ENCODE peak calls at places on chromosomes 7 and 10, in nine cellular contexts. One of them, this sample, is unnamed.

GRCh38 chr7:93902777-93903423 is 3.5 kb upstream of the GNGT1 start:
- DNase-seq in globus pallidus: peak; percentile 20
- DNase-seq in NCI-H2171: no peak
- DNase-seq in astrocyte of the cerebellum: no peak
- DNase-seq in stimulated activated CD8-positive, alpha-beta memory T cell treated with anti-CD3 and anti-CD28 coated beads, Interleukin-15, amount 100 ng/mL, for 48 hours: no peak
- DNase-seq in adrenal gland: peak; percentile 34
- DNase-seq in GF-D8: no peak
- DNase-seq in dorsolateral prefrontal cortex: no peak
- DNase-seq in stromal cell of bone marrow: no peak
- DNase-seq in this sample: no peak

GRCh38 chr10:71368639-71369038 is 28.1 kb upstream of the CDH23 start:
- DNase-seq in globus pallidus: no peak
- DNase-seq in NCI-H2171: no peak
- DNase-seq in astrocyte of the cerebellum: no peak
- DNase-seq in stimulated activated CD8-positive, alpha-beta memory T cell treated with anti-CD3 and anti-CD28 coated beads, Interleukin-15, amount 100 ng/mL, for 48 hours: no peak
- DNase-seq in adrenal gland: no peak
- DNase-seq in GF-D8: no peak
- DNase-seq in dorsolateral prefrontal cortex: no peak
- DNase-seq in stromal cell of bone marrow: no peak
- DNase-seq in this sample: no peak

GRCh38 chr7:985915-986741 is 3.1 kb downstream of the CYP2W1 start:
- DNase-seq in globus pallidus: no peak
- DNase-seq in NCI-H2171: no peak
- DNase-seq in astrocyte of the cerebellum: no peak
- DNase-seq in stimulated activated CD8-positive, alpha-beta memory T cell treated with anti-CD3 and anti-CD28 coated beads, Interleukin-15, amount 100 ng/mL, for 48 hours: no peak
- DNase-seq in adrenal gland: peak; percentile 87
- DNase-seq in GF-D8: no peak
- DNase-seq in dorsolateral prefrontal cortex: no peak
- DNase-seq in stromal cell of bone marrow: no peak
- DNase-seq in this sample: no peak

GRCh38 chr7:36972140-36972518 is 247.8 kb upstream of the AOAH start:
- DNase-seq in globus pallidus: no peak
- DNase-seq in NCI-H2171: no peak
- DNase-seq in astrocyte of the cerebellum: no peak
- DNase-seq in stimulated activated CD8-positive, alpha-beta memory T cell treated with anti-CD3 and anti-CD28 coated beads, Interleukin-15, amount 100 ng/mL, for 48 hours: no peak
- DNase-seq in adrenal gland: no peak
- DNase-seq in GF-D8: no peak
- DNase-seq in dorsolateral prefrontal cortex: no peak
- DNase-seq in stromal cell of bone marrow: no peak
- DNase-seq in this sample: no peak

GRCh38 chr7:98669417-98670015 is 52.4 kb downstream of the NPTX2 start:
- DNase-seq in globus pallidus: no peak
- DNase-seq in NCI-H2171: peak; percentile 70
- DNase-seq in astrocyte of the cerebellum: no peak
- DNase-seq in stimulated activated CD8-positive, alpha-beta memory T cell treated with anti-CD3 and anti-CD28 coated beads, Interleukin-15, amount 100 ng/mL, for 48 hours: no peak
- DNase-seq in adrenal gland: no peak
- DNase-seq in GF-D8: no peak
- DNase-seq in dorsolateral prefrontal cortex: peak; percentile 72
- DNase-seq in stromal cell of bone marrow: no peak
- DNase-seq in this sample: no peak

GRCh38 chr7:30843741-30844482 is 67.7 kb upstream of the AQP1 start:
- DNase-seq in globus pallidus: no peak
- DNase-seq in NCI-H2171: no peak
- DNase-seq in astrocyte of the cerebellum: no peak
- DNase-seq in stimulated activated CD8-positive, alpha-beta memory T cell treated with anti-CD3 and anti-CD28 coated beads, Interleukin-15, amount 100 ng/mL, for 48 hours: no peak
- DNase-seq in adrenal gland: no peak
- DNase-seq in GF-D8: no peak
- DNase-seq in dorsolateral prefrontal cortex: no peak
- DNase-seq in stromal cell of bone marrow: no peak
- DNase-seq in this sample: no peak

GRCh38 chr7:75650671-75651070 is 88.1 kb downstream of the HIP1 start:
- DNase-seq in globus pallidus: no peak
- DNase-seq in NCI-H2171: no peak
- DNase-seq in astrocyte of the cerebellum: no peak
- DNase-seq in stimulated activated CD8-positive, alpha-beta memory T cell treated with anti-CD3 and anti-CD28 coated beads, Interleukin-15, amount 100 ng/mL, for 48 hours: no peak
- DNase-seq in adrenal gland: peak; percentile 82
- DNase-seq in GF-D8: no peak
- DNase-seq in dorsolateral prefrontal cortex: no peak
- DNase-seq in stromal cell of bone marrow: no peak
- DNase-seq in this sample: no peak

GRCh38 chr10:110643670-110644597 is at the start of gene RBM20:
- DNase-seq in globus pallidus: no peak
- DNase-seq in NCI-H2171: no peak
- DNase-seq in astrocyte of the cerebellum: no peak
- DNase-seq in stimulated activated CD8-positive, alpha-beta memory T cell treated with anti-CD3 and anti-CD28 coated beads, Interleukin-15, amount 100 ng/mL, for 48 hours: no peak
- DNase-seq in adrenal gland: peak; percentile 23
- DNase-seq in GF-D8: no peak
- DNase-seq in dorsolateral prefrontal cortex: no peak
- DNase-seq in stromal cell of bone marrow: no peak
- DNase-seq in this sample: no peak

GRCh38 chr7:20327047-20327446 is 3.7 kb upstream of the ITGB8 start:
- DNase-seq in globus pallidus: no peak
- DNase-seq in NCI-H2171: no peak
- DNase-seq in astrocyte of the cerebellum: peak; percentile 31
- DNase-seq in stimulated activated CD8-positive, alpha-beta memory T cell treated with anti-CD3 and anti-CD28 coated beads, Interleukin-15, amount 100 ng/mL, for 48 hours: no peak
- DNase-seq in adrenal gland: no peak
- DNase-seq in GF-D8: no peak
- DNase-seq in dorsolateral prefrontal cortex: no peak
- DNase-seq in stromal cell of bone marrow: no peak
- DNase-seq in this sample: no peak

GRCh38 chr7:73433924-73434700 is 534 bp downstream of the FZD9 start:
- DNase-seq in globus pallidus: no peak
- DNase-seq in NCI-H2171: no peak
- DNase-seq in astrocyte of the cerebellum: no peak
- DNase-seq in stimulated activated CD8-positive, alpha-beta memory T cell treated with anti-CD3 and anti-CD28 coated beads, Interleukin-15, amount 100 ng/mL, for 48 hours: no peak
- DNase-seq in adrenal gland: no peak
- DNase-seq in GF-D8: no peak
- DNase-seq in dorsolateral prefrontal cortex: no peak
- DNase-seq in stromal cell of bone marrow: no peak
- DNase-seq in this sample: no peak

GRCh38 chr10:110008518-110009339 is 945 bp downstream of the ADD3 start:
- DNase-seq in globus pallidus: no peak
- DNase-seq in NCI-H2171: no peak
- DNase-seq in astrocyte of the cerebellum: no peak
- DNase-seq in stimulated activated CD8-positive, alpha-beta memory T cell treated with anti-CD3 and anti-CD28 coated beads, Interleukin-15, amount 100 ng/mL, for 48 hours: peak; percentile 13
- DNase-seq in adrenal gland: peak; percentile 41
- DNase-seq in GF-D8: no peak
- DNase-seq in dorsolateral prefrontal cortex: peak; percentile 44
- DNase-seq in stromal cell of bone marrow: no peak
- DNase-seq in this sample: no peak

GRCh38 chr10:124449170-124450009 is 445 bp downstream of the NKX1-2 start:
- DNase-seq in globus pallidus: no peak
- DNase-seq in NCI-H2171: no peak
- DNase-seq in astrocyte of the cerebellum: no peak
- DNase-seq in stimulated activated CD8-positive, alpha-beta memory T cell treated with anti-CD3 and anti-CD28 coated beads, Interleukin-15, amount 100 ng/mL, for 48 hours: no peak
- DNase-seq in adrenal gland: no peak
- DNase-seq in GF-D8: no peak
- DNase-seq in dorsolateral prefrontal cortex: no peak
- DNase-seq in stromal cell of bone marrow: no peak
- DNase-seq in this sample: no peak

GRCh38 chr7:140316165-140316661 is 82.1 kb downstream of the SLC37A3 start:
- DNase-seq in globus pallidus: peak; percentile 76
- DNase-seq in NCI-H2171: no peak
- DNase-seq in astrocyte of the cerebellum: peak; percentile 5
- DNase-seq in stimulated activated CD8-positive, alpha-beta memory T cell treated with anti-CD3 and anti-CD28 coated beads, Interleukin-15, amount 100 ng/mL, for 48 hours: no peak
- DNase-seq in adrenal gland: peak; percentile 75
- DNase-seq in GF-D8: no peak
- DNase-seq in dorsolateral prefrontal cortex: peak; percentile 35
- DNase-seq in stromal cell of bone marrow: peak; percentile 86
- DNase-seq in this sample: peak; percentile 86

GRCh38 chr7:150940446-150941102 is 37.5 kb downstream of the KCNH2 start:
- DNase-seq in globus pallidus: no peak
- DNase-seq in NCI-H2171: peak; percentile 16
- DNase-seq in astrocyte of the cerebellum: no peak
- DNase-seq in stimulated activated CD8-positive, alpha-beta memory T cell treated with anti-CD3 and anti-CD28 coated beads, Interleukin-15, amount 100 ng/mL, for 48 hours: no peak
- DNase-seq in adrenal gland: no peak
- DNase-seq in GF-D8: no peak
- DNase-seq in dorsolateral prefrontal cortex: no peak
- DNase-seq in stromal cell of bone marrow: no peak
- DNase-seq in this sample: no peak

GRCh38 chr7:542935-543789 is 23.5 kb upstream of the PDGFA start:
- DNase-seq in globus pallidus: no peak
- DNase-seq in NCI-H2171: no peak
- DNase-seq in astrocyte of the cerebellum: peak; percentile 48
- DNase-seq in stimulated activated CD8-positive, alpha-beta memory T cell treated with anti-CD3 and anti-CD28 coated beads, Interleukin-15, amount 100 ng/mL, for 48 hours: no peak
- DNase-seq in adrenal gland: peak; percentile 72
- DNase-seq in GF-D8: no peak
- DNase-seq in dorsolateral prefrontal cortex: no peak
- DNase-seq in stromal cell of bone marrow: peak; percentile 93
- DNase-seq in this sample: no peak

GRCh38 chr10:3693031-3693714 is 91.8 kb downstream of the KLF6 start:
- DNase-seq in globus pallidus: no peak
- DNase-seq in NCI-H2171: no peak
- DNase-seq in astrocyte of the cerebellum: no peak
- DNase-seq in stimulated activated CD8-positive, alpha-beta memory T cell treated with anti-CD3 and anti-CD28 coated beads, Interleukin-15, amount 100 ng/mL, for 48 hours: no peak
- DNase-seq in adrenal gland: no peak
- DNase-seq in GF-D8: no peak
- DNase-seq in dorsolateral prefrontal cortex: no peak
- DNase-seq in stromal cell of bone marrow: no peak
- DNase-seq in this sample: no peak

GRCh38 chr7:95394370-95394769 is 1.8 kb downstream of the PON3 start:
- DNase-seq in globus pallidus: no peak
- DNase-seq in NCI-H2171: no peak
- DNase-seq in astrocyte of the cerebellum: no peak
- DNase-seq in stimulated activated CD8-positive, alpha-beta memory T cell treated with anti-CD3 and anti-CD28 coated beads, Interleukin-15, amount 100 ng/mL, for 48 hours: no peak
- DNase-seq in adrenal gland: no peak
- DNase-seq in GF-D8: no peak
- DNase-seq in dorsolateral prefrontal cortex: no peak
- DNase-seq in stromal cell of bone marrow: no peak
- DNase-seq in this sample: no peak

GRCh38 chr7:159127691-159128642 is 16.7 kb downstream of the VIPR2 start:
- DNase-seq in globus pallidus: no peak
- DNase-seq in NCI-H2171: no peak
- DNase-seq in astrocyte of the cerebellum: no peak
- DNase-seq in stimulated activated CD8-positive, alpha-beta memory T cell treated with anti-CD3 and anti-CD28 coated beads, Interleukin-15, amount 100 ng/mL, for 48 hours: no peak
- DNase-seq in adrenal gland: no peak
- DNase-seq in GF-D8: no peak
- DNase-seq in dorsolateral prefrontal cortex: no peak
- DNase-seq in stromal cell of bone marrow: no peak
- DNase-seq in this sample: no peak

GRCh38 chr10:88004451-88004850 is 141.0 kb downstream of the PTEN start:
- DNase-seq in globus pallidus: no peak
- DNase-seq in NCI-H2171: no peak
- DNase-seq in astrocyte of the cerebellum: no peak
- DNase-seq in stimulated activated CD8-positive, alpha-beta memory T cell treated with anti-CD3 and anti-CD28 coated beads, Interleukin-15, amount 100 ng/mL, for 48 hours: no peak
- DNase-seq in adrenal gland: no peak
- DNase-seq in GF-D8: no peak
- DNase-seq in dorsolateral prefrontal cortex: no peak
- DNase-seq in stromal cell of bone marrow: peak; percentile 57
- DNase-seq in this sample: no peak

GRCh38 chr10:120386896-120387295 is 70.1 kb upstream of the PLPP4 start:
- DNase-seq in globus pallidus: no peak
- DNase-seq in NCI-H2171: no peak
- DNase-seq in astrocyte of the cerebellum: no peak
- DNase-seq in stimulated activated CD8-positive, alpha-beta memory T cell treated with anti-CD3 and anti-CD28 coated beads, Interleukin-15, amount 100 ng/mL, for 48 hours: no peak
- DNase-seq in adrenal gland: no peak
- DNase-seq in GF-D8: no peak
- DNase-seq in dorsolateral prefrontal cortex: no peak
- DNase-seq in stromal cell of bone marrow: no peak
- DNase-seq in this sample: no peak

GRCh38 chr10:106957825-106958581 is 206.5 kb downstream of the SORCS1 start:
- DNase-seq in globus pallidus: no peak
- DNase-seq in NCI-H2171: no peak
- DNase-seq in astrocyte of the cerebellum: no peak
- DNase-seq in stimulated activated CD8-positive, alpha-beta memory T cell treated with anti-CD3 and anti-CD28 coated beads, Interleukin-15, amount 100 ng/mL, for 48 hours: no peak
- DNase-seq in adrenal gland: no peak
- DNase-seq in GF-D8: no peak
- DNase-seq in dorsolateral prefrontal cortex: no peak
- DNase-seq in stromal cell of bone marrow: no peak
- DNase-seq in this sample: no peak

This sample was measured in anterior cingulate cortex.